ENCODE peak calls at places on chromosome 11, in six cellular contexts. W is naive thymus-derived CD4-positive, alpha-beta T cell; H is GM23248; D is CD8-positive, alpha-beta T cell; L is transverse colon; J is pancreas. Z is an unnamed sample. For H3K9me3, the result is how much of the 10 kb centered on the place peaks cover.

GRCh38 chr11:123483465-123483864 is 53.4 kb downstream of the GRAMD1B start:
- DNase-seq in W (no peak), H (no peak), D (no peak), L (no peak), J (no peak), Z (no peak)

GRCh38 chr11:72048718-72049460 is 31.5 kb downstream of the NUMA1 start:
- DNase-seq in W (no peak), H (no peak), D (no peak), L (no peak), J (peak), Z (no peak)

GRCh38 chr11:72598901-72599300 is 75.3 kb downstream of the PDE2A start:
- DNase-seq in W (no peak), H (peak), D (no peak), L (peak), J (no peak), Z (peak)

GRCh38 chr11:104352036-104352435 is 188.1 kb upstream of the PDGFD start:
- DNase-seq in W (no peak), H (no peak), D (no peak), L (no peak), J (no peak), Z (no peak)

GRCh38 chr11:44033411-44033850 is 14.3 kb upstream of the ACCSL start:
- DNase-seq in W (no peak), H (no peak), D (no peak), L (no peak), J (no peak), Z (no peak)

GRCh38 chr11:35976434-35976833 is 32.6 kb downstream of the LDLRAD3 start:
- DNase-seq in W (no peak), H (no peak), D (no peak), L (no peak), J (no peak), Z (no peak)

GRCh38 chr11:100799445-100799844 is 112.4 kb downstream of the ARHGAP42 start:
- DNase-seq in W (no peak), H (no peak), D (no peak), L (no peak), J (no peak), Z (no peak)

GRCh38 chr11:121321614-121322243 is 29.2 kb downstream of the SC5D start:
- DNase-seq in W (no peak), H (peak), D (no peak), L (peak), J (no peak), Z (peak)

GRCh38 chr11:313304-313786 is 495 bp upstream of the IFITM1 start:
- DNase-seq in W (no peak), H (peak), D (no peak), L (no peak), J (no peak), Z (no peak)

GRCh38 chr11:125163431-125164011 is 1.0 kb upstream of the PKNOX2 start:
- DNase-seq in W (no peak), H (no peak), D (no peak), L (no peak), J (no peak), Z (no peak)

GRCh38 chr11:43930868-43931716 is 11.3 kb upstream of the C11orf96 start:
- DNase-seq in W (no peak), H (no peak), D (no peak), L (no peak), J (no peak), Z (no peak)

GRCh38 chr11:1336836-1337646 is 27.6 kb upstream of the TOLLIP start:
- DNase-seq in W (peak), H (peak), D (peak), L (peak), J (peak), Z (no peak)

GRCh38 chr11:76120513-76121081 is 85.7 kb downstream of the WNT11 start:
- DNase-seq in W (no peak), H (no peak), D (no peak), L (peak), J (no peak), Z (no peak)

GRCh38 chr11:47861762-47862161 is 13.6 kb upstream of the NUP160 start:
- DNase-seq in W (no peak), H (peak), D (no peak), L (no peak), J (no peak), Z (no peak)

GRCh38 chr11:134359646-134360045 is 27.9 kb downstream of the GLB1L2 start:
- DNase-seq in W (no peak), H (no peak), D (no peak), L (no peak), J (no peak), Z (no peak)

GRCh38 chr11:35918716-35919115 is 25.1 kb upstream of the LDLRAD3 start:
- DNase-seq in W (no peak), H (no peak), D (no peak), L (no peak), J (no peak), Z (no peak)

GRCh38 chr11:57778318-57779037 is 16.9 kb downstream of the CTNND1 start:
- DNase-seq in W (no peak), H (peak), D (no peak), L (peak), J (peak), Z (peak)

GRCh38 chr11:69355346-69355940 is 61.5 kb downstream of the MYEOV start:
- DNase-seq in W (no peak), H (no peak), D (no peak), L (no peak), J (no peak), Z (no peak)

GRCh38 chr11:78380615-78381029 is 37.0 kb downstream of the GAB2 start:
- DNase-seq in W (no peak), H (peak), D (no peak), L (no peak), J (no peak), Z (no peak)

GRCh38 chr11:112513936-112514716 is 253.5 kb upstream of the PLET1 start:
- DNase-seq in W (no peak), H (no peak), D (no peak), L (no peak), J (no peak), Z (no peak)

GRCh38 chr11:132111781-132112380 is 741.5 kb downstream of the NTM start:
- DNase-seq in W (no peak), H (peak), D (no peak), L (no peak), J (no peak), Z (no peak)

GRCh38 chr11:117830674-117831351 is 6.3 kb upstream of the FXYD2 start:
- DNase-seq in W (no peak), H (no peak), D (no peak), L (peak), J (no peak), Z (no peak)

GRCh38 chr11:68792400-68792955 is 41.2 kb upstream of the TESMIN start:
- DNase-seq in W (no peak), H (no peak), D (no peak), L (no peak), J (no peak), Z (no peak)

GRCh38 chr11:132056689-132057088 is 686.3 kb downstream of the NTM start:
- DNase-seq in W (no peak), H (peak), D (no peak), L (no peak), J (no peak), Z (no peak)

GRCh38 chr11:115759622-115760527 is 255.7 kb upstream of the CADM1 start:
- DNase-seq in W (no peak), H (peak), D (no peak), L (peak), J (no peak), Z (no peak)

GRCh38 chr11:83158965-83159900 is 2.3 kb downstream of the PCF11 start:
- DNase-seq in W (no peak), H (peak), D (no peak), L (no peak), J (no peak), Z (no peak)

GRCh38 chr11:83162377-83162776 is 5.4 kb downstream of the PCF11 start:
- DNase-seq in W (no peak), H (peak), D (no peak), L (no peak), J (no peak), Z (no peak)

GRCh38 chr11:83158474-83158786 is 1.5 kb downstream of the PCF11 start:
- DNase-seq in W (no peak), H (no peak), D (no peak), L (no peak), J (no peak), Z (no peak)

GRCh38 chr11:83159901-83160865 is 3.3 kb downstream of the PCF11 start:
- DNase-seq in W (no peak), H (peak), D (no peak), L (peak), J (no peak), Z (peak)

DNA sequence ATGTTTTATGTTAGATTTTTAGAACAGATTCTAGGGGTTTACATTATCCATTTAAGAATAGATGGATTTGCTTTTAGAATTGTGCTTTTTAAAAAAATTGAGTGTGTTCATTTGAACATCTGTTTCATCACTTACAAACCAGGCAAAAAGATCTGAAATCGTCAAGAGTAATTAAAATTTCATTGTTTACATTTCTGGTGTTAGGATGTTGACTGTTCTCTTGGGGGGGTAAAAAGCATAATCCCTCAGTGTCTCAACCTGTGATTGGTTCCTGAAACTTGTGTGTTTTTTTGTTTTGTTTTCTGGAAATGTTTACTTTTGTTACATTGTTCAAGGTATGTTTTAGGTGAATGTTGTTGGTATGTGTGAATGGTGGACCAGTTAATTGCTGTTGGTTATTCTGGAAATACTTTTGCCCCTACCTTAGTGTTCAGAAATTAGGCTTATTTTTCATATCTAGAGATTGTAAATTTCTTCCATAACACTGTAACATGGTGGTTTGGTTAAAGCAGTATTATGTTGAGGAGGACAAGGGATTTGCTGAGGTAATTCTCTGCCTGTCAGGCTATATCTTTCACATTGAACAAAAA is 4.8 kb downstream of the PCF11 start:
- DNase-seq in W (no peak), H (no peak), D (no peak), L (no peak), J (no peak), Z (no peak)
- H3K4me3 ChIP-seq in W (peak), H (peak), D (no peak), L (no peak), J (no peak), Z (no peak)

DNA sequence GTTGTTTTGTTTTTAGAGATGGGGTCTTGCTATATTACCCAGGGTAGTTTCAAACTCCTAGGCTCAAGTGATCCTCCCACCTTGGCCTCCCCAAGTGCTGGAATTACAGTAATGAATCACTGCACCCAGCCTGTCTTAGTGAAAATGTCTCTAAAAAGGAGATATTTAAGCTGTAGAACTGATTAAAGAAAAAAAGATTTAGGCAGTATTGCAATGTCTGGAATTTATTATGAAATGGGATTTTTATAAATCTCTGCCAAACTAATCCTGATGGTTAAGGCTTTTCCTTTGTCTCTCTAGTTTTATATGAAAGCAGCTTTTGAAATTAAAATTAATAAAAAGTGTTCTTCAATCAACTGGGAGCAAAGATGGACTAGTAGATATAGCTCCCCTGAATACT is 2.1 kb downstream of the PLAAT3 start:
- DNase-seq in W (no peak), H (no peak), D (no peak), L (no peak), J (no peak), Z (no peak)
- H3K27ac ChIP-seq in W (no peak), H (no peak), D (no peak), L (no peak), J (no peak), Z (no peak)

DNA sequence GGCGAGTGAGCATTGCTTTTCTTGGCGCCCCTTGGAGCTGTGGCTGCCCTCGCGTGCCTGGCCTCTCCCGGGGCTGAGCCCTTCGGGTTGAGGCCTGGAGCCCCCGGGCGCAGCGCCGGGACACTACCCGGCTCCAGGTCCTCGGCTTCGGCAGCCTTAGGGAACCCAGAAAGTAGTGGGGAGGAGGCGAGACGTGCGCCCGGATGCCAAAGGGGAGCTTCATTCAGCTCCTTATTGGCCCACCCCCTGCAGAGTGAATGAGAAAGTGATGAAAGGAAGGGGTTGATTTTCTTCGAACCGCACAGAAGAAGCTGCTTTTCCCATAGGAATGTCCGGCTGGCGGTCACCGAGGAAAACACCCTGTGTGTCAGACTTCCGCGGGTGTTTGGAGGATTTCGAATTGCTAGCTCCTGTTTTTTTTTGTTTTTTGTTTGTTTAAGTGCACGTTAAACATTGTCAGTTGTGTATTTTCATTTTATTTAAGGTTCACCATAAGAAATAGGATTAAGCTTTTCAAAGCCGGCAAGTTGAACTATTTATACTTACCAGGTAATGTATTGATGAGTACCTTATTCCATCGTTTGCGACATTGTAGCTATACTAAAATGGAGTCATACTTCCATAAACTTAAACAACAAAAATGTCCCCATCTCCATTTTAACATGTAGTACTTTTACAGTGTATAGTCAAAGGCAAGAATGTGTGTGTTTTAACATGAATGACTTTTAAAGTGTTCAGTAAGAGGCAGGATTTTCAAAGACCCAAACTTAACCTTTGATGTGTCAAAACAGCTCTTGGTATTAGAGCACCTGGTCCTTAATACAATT is 860 bp upstream of the EIF4G2 start:
- DNase-seq in W (no peak), H (peak), D (no peak), L (peak), J (no peak), Z (no peak)
- H3K9me3 ChIP-seq in W (under half), H (under half), D (under half), L (under half), J (under half), Z (under half)

DNA sequence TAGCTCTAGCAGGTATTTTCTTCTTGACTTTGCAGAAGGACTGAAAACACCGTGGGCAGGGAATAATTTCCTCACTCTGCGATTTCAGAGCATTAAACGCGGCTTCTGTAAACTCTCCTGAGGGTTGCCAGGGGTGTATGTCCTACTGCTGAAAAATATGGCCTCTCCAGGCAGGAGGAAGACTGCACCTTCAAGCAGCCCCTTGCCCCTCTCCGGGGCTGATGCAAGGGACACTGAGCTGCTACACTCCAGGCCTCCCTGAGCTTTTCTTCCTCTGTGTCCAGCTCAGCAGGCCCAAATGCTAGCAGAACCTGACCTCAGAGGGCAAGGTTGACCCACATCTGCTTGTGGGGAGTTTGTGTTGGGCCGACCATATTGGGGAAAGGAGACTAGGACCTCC is 2.2 kb downstream of the CD6 start:
- DNase-seq in W (no peak), H (no peak), D (no peak), L (no peak), J (no peak), Z (no peak)
- H3K4me3 ChIP-seq in W (peak), H (no peak), D (peak), L (no peak), J (no peak), Z (no peak)

GRCh38 chr11:13261600-13262061 is 16.0 kb upstream of the BMAL1 start:
- DNase-seq in W (no peak), H (peak), D (no peak), L (no peak), J (no peak), Z (no peak)
- H3K27ac ChIP-seq in W (no peak), H (peak), D (no peak), L (peak), J (no peak), Z (no peak)

GRCh38 chr11:2651826-2652237 is 48.0 kb downstream of the KCNQ1OT1 start:
- DNase-seq in W (no peak), H (no peak), D (no peak), L (no peak), J (no peak), Z (no peak)

GRCh38 chr11:2651054-2651617 is 48.7 kb downstream of the KCNQ1OT1 start:
- DNase-seq in W (no peak), H (no peak), D (no peak), L (no peak), J (no peak), Z (no peak)

GRCh38 chr11:2649400-2649799 is 50.4 kb downstream of the KCNQ1OT1 start:
- DNase-seq in W (no peak), H (no peak), D (no peak), L (no peak), J (no peak), Z (no peak)

GRCh38 chr11:2649848-2650247 is 49.9 kb downstream of the KCNQ1OT1 start:
- DNase-seq in W (no peak), H (no peak), D (no peak), L (no peak), J (no peak), Z (no peak)

GRCh38 chr11:2650343-2650867 is 49.4 kb downstream of the KCNQ1OT1 start:
- DNase-seq in W (no peak), H (no peak), D (no peak), L (no peak), J (no peak), Z (no peak)
- H3K9me3 ChIP-seq in W (under half), H (under half), D (under half), L (under half), J (under half), Z (under half)

GRCh38 chr11:24844406-24844805 is 347.6 kb downstream of the LUZP2 start:
- DNase-seq in W (no peak), H (no peak), D (no peak), L (no peak), J (no peak), Z (no peak)
- H3K4me3 ChIP-seq in W (no peak), H (no peak), D (no peak), L (no peak), J (no peak), Z (no peak)

GRCh38 chr11:14193644-14194043 is 165.3 kb downstream of the RRAS2 start:
- DNase-seq in W (no peak), H (no peak), D (no peak), L (no peak), J (no peak), Z (no peak)

GRCh38 chr11:14186376-14186775 is 172.6 kb downstream of the RRAS2 start:
- DNase-seq in W (no peak), H (no peak), D (no peak), L (no peak), J (no peak), Z (no peak)

GRCh38 chr11:14185461-14185860 is 173.5 kb downstream of the RRAS2 start:
- DNase-seq in W (no peak), H (no peak), D (no peak), L (no peak), J (no peak), Z (no peak)

GRCh38 chr11:14189874-14190273 is 169.1 kb downstream of the RRAS2 start:
- DNase-seq in W (no peak), H (peak), D (no peak), L (peak), J (no peak), Z (no peak)

GRCh38 chr11:14190992-14191773 is 167.8 kb downstream of the RRAS2 start:
- DNase-seq in W (no peak), H (no peak), D (no peak), L (no peak), J (no peak), Z (no peak)
- H3K27ac ChIP-seq in W (no peak), H (no peak), D (no peak), L (peak), J (no peak), Z (no peak)

GRCh38 chr11:95556011-95556341 is 233.6 kb downstream of the FAM76B start:
- DNase-seq in W (no peak), H (no peak), D (no peak), L (no peak), J (no peak), Z (no peak)
- H3K9me3 ChIP-seq in W (under half), H (under half), D (under half), L (under half), J (under half), Z (under half)

DNA sequence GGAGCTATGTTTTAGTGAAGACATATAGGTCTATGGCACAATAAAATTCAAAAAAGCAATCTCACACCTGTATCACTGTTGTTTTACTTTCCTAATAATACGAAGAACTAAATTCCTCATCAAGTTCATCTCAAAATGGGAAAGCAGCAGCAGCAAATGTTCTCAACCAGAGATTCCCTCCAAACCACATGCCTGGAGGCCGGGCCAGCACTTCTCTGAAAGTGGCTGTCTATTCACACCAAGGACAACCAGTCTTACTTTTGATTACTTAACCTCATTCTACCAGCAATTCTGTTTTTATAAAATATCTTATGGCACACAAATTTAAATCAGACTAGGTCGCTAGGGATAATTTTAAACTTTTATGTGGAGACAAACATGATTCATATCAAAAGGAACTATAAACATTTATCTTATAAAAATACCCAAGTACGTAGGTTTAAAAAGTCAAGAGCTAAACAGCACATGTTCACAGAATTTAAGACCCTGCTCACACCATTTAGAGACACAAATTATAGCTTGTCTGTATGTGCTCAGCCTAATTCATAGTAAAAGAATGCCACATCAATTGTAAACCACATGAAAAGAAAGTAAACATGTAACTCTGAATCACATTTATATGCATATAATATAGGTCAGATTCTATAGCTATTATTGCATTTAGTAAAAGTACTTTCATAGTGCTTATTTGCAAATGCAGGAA is 46.1 kb downstream of the RRAS2 start:
- DNase-seq in W (no peak), H (peak), D (no peak), L (no peak), J (no peak), Z (no peak)
- H3K4me3 ChIP-seq in W (no peak), H (no peak), D (no peak), L (no peak), J (no peak), Z (no peak)

Z was measured in prostate gland.